ENCODE peak calls at places on chromosomes 1 and 21, in four cellular contexts. One of them, this sample, is unnamed.

GRCh38 chr1:99650773-99651437 is 5.0 kb downstream of the PALMD start:
- DNase-seq in GM12878: no peak
- DNase-seq in K562: no peak
- DNase-seq in HepG2: no peak
- DNase-seq in this sample: no peak

GRCh38 chr1:15056515-15057285 is 96.8 kb upstream of the TMEM51 start:
- DNase-seq in GM12878: no peak
- DNase-seq in K562: peak
- DNase-seq in HepG2: no peak
- DNase-seq in this sample: no peak

GRCh38 chr1:98059616-98060015 is 138.8 kb upstream of the DPYD start:
- DNase-seq in GM12878: no peak
- DNase-seq in K562: no peak
- DNase-seq in HepG2: no peak
- DNase-seq in this sample: no peak

GRCh38 chr1:183702087-183702812 is 49.1 kb upstream of the APOBEC4 start:
- DNase-seq in GM12878: no peak
- DNase-seq in K562: no peak
- DNase-seq in HepG2: no peak
- DNase-seq in this sample: no peak

GRCh38 chr1:1075148-1075935 is 1.2 kb upstream of the RNF223 start:
- DNase-seq in GM12878: no peak
- DNase-seq in K562: no peak
- DNase-seq in HepG2: no peak
- DNase-seq in this sample: no peak

GRCh38 chr1:221439008-221439733 is 302.7 kb downstream of the DUSP10 start:
- DNase-seq in GM12878: peak
- DNase-seq in K562: no peak
- DNase-seq in HepG2: no peak
- DNase-seq in this sample: no peak

GRCh38 chr1:12450831-12451559 is 167.0 kb downstream of the DHRS3 start:
- DNase-seq in GM12878: no peak
- DNase-seq in K562: no peak
- DNase-seq in HepG2: no peak
- DNase-seq in this sample: no peak

GRCh38 chr1:236575523-236575922 is 28.8 kb downstream of the HEATR1 start:
- DNase-seq in GM12878: no peak
- DNase-seq in K562: no peak
- DNase-seq in HepG2: no peak
- DNase-seq in this sample: no peak

GRCh38 chr1:151459331-151460046 is at the start of gene POGZ:
- DNase-seq in GM12878: peak
- DNase-seq in K562: peak
- DNase-seq in HepG2: peak
- DNase-seq in this sample: peak

GRCh38 chr1:245108909-245109308 is 45.9 kb upstream of the KIF26B start:
- DNase-seq in GM12878: no peak
- DNase-seq in K562: no peak
- DNase-seq in HepG2: no peak
- DNase-seq in this sample: no peak

GRCh38 chr1:158028956-158029355 is 35.5 kb downstream of the KIRREL1 start:
- DNase-seq in GM12878: no peak
- DNase-seq in K562: no peak
- DNase-seq in HepG2: no peak
- DNase-seq in this sample: no peak
- TF ChIP-seq ESRRA in GM12878: no peak
- TF ChIP-seq ESRRA in K562: no peak
- TF ChIP-seq ESRRA in HepG2: no peak
- TF ChIP-seq ESRRA in this sample: no peak

GRCh38 chr1:50497007-50497406 is 73.8 kb upstream of the DMRTA2 start:
- DNase-seq in GM12878: no peak
- DNase-seq in K562: no peak
- DNase-seq in HepG2: no peak
- DNase-seq in this sample: no peak

GRCh38 chr1:50490640-50491039 is 67.4 kb upstream of the DMRTA2 start:
- DNase-seq in GM12878: no peak
- DNase-seq in K562: no peak
- DNase-seq in HepG2: no peak
- DNase-seq in this sample: no peak

GRCh38 chr1:50492142-50492541 is 68.9 kb upstream of the DMRTA2 start:
- DNase-seq in GM12878: no peak
- DNase-seq in K562: no peak
- DNase-seq in HepG2: no peak
- DNase-seq in this sample: no peak

GRCh38 chr1:50491142-50491541 is 67.9 kb upstream of the DMRTA2 start:
- DNase-seq in GM12878: no peak
- DNase-seq in K562: no peak
- DNase-seq in HepG2: no peak
- DNase-seq in this sample: no peak

DNA sequence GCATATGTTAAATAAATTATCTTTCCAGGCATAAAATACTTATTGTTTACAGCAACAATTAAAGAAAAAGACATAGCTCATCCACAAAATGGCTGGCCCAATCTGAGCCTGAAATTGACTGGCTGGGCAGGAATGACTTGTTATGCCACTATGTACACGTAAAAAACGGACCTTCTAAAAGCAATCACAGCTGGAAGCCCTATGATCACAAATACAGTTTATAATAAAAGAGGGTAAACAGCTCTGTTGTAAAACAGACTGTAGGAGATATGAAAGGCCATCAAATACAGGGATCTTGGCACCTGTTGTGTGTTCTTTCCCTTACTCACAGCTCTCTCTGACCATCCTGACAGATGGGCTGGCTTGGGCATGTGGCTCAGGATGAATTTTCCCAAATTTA is 70.5 kb upstream of the DMRTA2 start:
- DNase-seq in GM12878: no peak
- DNase-seq in K562: no peak
- DNase-seq in HepG2: no peak
- DNase-seq in this sample: no peak
- TF ChIP-seq CREM in GM12878: no peak
- TF ChIP-seq CREM in K562: no peak
- TF ChIP-seq CREM in HepG2: no peak
- TF ChIP-seq CREM in this sample: no peak

GRCh38 chr1:206575894-206576737 is 36.1 kb downstream of the EIF2D start:
- DNase-seq in GM12878: no peak
- DNase-seq in K562: no peak
- DNase-seq in HepG2: no peak
- DNase-seq in this sample: no peak
- TF ChIP-seq ESRRA in GM12878: no peak
- TF ChIP-seq ESRRA in K562: no peak
- TF ChIP-seq ESRRA in HepG2: no peak
- TF ChIP-seq ESRRA in this sample: no peak

GRCh38 chr1:218869276-218869675 is 304.4 kb upstream of the LYPLAL1 start:
- DNase-seq in GM12878: no peak
- DNase-seq in K562: no peak
- DNase-seq in HepG2: no peak
- DNase-seq in this sample: no peak
- TF ChIP-seq CREM in GM12878: no peak
- TF ChIP-seq CREM in K562: no peak
- TF ChIP-seq CREM in HepG2: no peak
- TF ChIP-seq CREM in this sample: no peak

GRCh38 chr1:161091093-161091492 is 1.7 kb upstream of the NECTIN4 start:
- DNase-seq in GM12878: no peak
- DNase-seq in K562: no peak
- DNase-seq in HepG2: no peak
- DNase-seq in this sample: no peak
- TF ChIP-seq ESRRA in GM12878: no peak
- TF ChIP-seq ESRRA in K562: no peak
- TF ChIP-seq ESRRA in HepG2: no peak
- TF ChIP-seq ESRRA in this sample: no peak

GRCh38 chr21:42747267-42747701 is 93.9 kb downstream of the PDE9A start:
- DNase-seq in GM12878: no peak
- DNase-seq in K562: no peak
- DNase-seq in HepG2: no peak
- DNase-seq in this sample: no peak

GRCh38 chr21:42745511-42746239 is 92.3 kb downstream of the PDE9A start:
- DNase-seq in GM12878: no peak
- DNase-seq in K562: no peak
- DNase-seq in HepG2: no peak
- DNase-seq in this sample: no peak

GRCh38 chr21:42747746-42748351 is 94.4 kb downstream of the PDE9A start:
- DNase-seq in GM12878: no peak
- DNase-seq in K562: no peak
- DNase-seq in HepG2: no peak
- DNase-seq in this sample: no peak

GRCh38 chr21:42746240-42746592 is 92.8 kb downstream of the PDE9A start:
- DNase-seq in GM12878: no peak
- DNase-seq in K562: no peak
- DNase-seq in HepG2: no peak
- DNase-seq in this sample: no peak

GRCh38 chr21:42746593-42747266 is 93.3 kb downstream of the PDE9A start:
- DNase-seq in GM12878: no peak
- DNase-seq in K562: no peak
- DNase-seq in HepG2: no peak
- DNase-seq in this sample: no peak
- TF ChIP-seq CREM in GM12878: no peak
- TF ChIP-seq CREM in K562: no peak
- TF ChIP-seq CREM in HepG2: no peak
- TF ChIP-seq CREM in this sample: no peak

GRCh38 chr1:241102652-241103051 is 254.4 kb downstream of the RGS7 start:
- DNase-seq in GM12878: no peak
- DNase-seq in K562: no peak
- DNase-seq in HepG2: no peak
- DNase-seq in this sample: no peak

GRCh38 chr1:241101622-241102021 is 255.4 kb downstream of the RGS7 start:
- DNase-seq in GM12878: no peak
- DNase-seq in K562: no peak
- DNase-seq in HepG2: no peak
- DNase-seq in this sample: no peak

GRCh38 chr1:241097479-241097878 is 259.5 kb downstream of the RGS7 start:
- DNase-seq in GM12878: no peak
- DNase-seq in K562: no peak
- DNase-seq in HepG2: no peak
- DNase-seq in this sample: no peak

DNA sequence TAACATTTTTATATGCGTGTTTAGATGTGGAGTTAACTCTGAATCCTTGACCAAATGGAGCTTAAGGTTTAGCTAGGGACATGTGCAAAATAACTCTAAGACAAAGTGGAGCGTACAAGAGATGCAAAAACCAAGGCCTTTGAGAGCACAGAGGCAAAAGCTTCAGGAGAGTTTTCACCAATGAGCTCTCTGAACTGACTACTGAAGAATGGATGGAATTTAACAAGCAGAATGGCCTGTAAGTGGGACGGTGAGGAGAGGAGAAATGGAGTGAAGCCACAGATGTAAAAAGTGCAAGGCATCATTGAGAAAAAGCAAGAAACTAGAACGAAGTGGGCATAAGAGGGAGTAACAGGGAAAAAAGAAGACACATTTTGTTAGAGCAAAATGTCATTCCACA is 260.0 kb downstream of the RGS7 start:
- DNase-seq in GM12878: no peak
- DNase-seq in K562: no peak
- DNase-seq in HepG2: no peak
- DNase-seq in this sample: no peak
- TF ChIP-seq ESRRA in GM12878: no peak
- TF ChIP-seq ESRRA in K562: no peak
- TF ChIP-seq ESRRA in HepG2: no peak
- TF ChIP-seq ESRRA in this sample: no peak

GRCh38 chr1:155976913-155977606 is 1.3 kb downstream of the ARHGEF2 start:
- DNase-seq in GM12878: no peak
- DNase-seq in K562: no peak
- DNase-seq in HepG2: no peak
- DNase-seq in this sample: no peak
- TF ChIP-seq CREM in GM12878: no peak
- TF ChIP-seq CREM in K562: no peak
- TF ChIP-seq CREM in HepG2: no peak
- TF ChIP-seq CREM in this sample: no peak